ENCODE peak calls at places on chromosomes 2 and 18, in six cellular contexts. I is sigmoid colon, W is upper lobe of right lung, J is fibroblast of pulmonary artery, M is AG10803, D is gastrocnemius medialis. G is an unnamed sample.

GRCh38 chr2:9392895-9393757 is 30.2 kb downstream of the ITGB1BP1 start:
- DNase-seq in I (peak), W (no peak), J (peak), M (peak), D (no peak), G (no peak)

GRCh38 chr2:191217580-191217979 is 27.6 kb upstream of the MYO1B start:
- DNase-seq in I (no peak), W (no peak), J (peak), M (peak), D (no peak), G (peak)

GRCh38 chr2:46657042-46657504 is 177.7 kb downstream of the TMEM247 start:
- DNase-seq in I (peak), W (no peak), J (peak), M (peak), D (peak), G (peak)

GRCh38 chr2:144430722-144431163 is 89.2 kb downstream of the ZEB2 start:
- DNase-seq in I (peak), W (no peak), J (peak), M (peak), D (no peak), G (no peak)

GRCh38 chr2:14903709-14904374 is 271.3 kb downstream of the LRATD1 start:
- DNase-seq in I (no peak), W (peak), J (no peak), M (no peak), D (no peak), G (peak)

GRCh38 chr2:66508358-66509071 is 73.6 kb downstream of the MEIS1 start:
- DNase-seq in I (no peak), W (no peak), J (no peak), M (peak), D (no peak), G (no peak)

GRCh38 chr18:76687271-76688006 is 134.9 kb upstream of the ZNF236 start:
- DNase-seq in I (no peak), W (no peak), J (no peak), M (no peak), D (no peak), G (no peak)

GRCh38 chr2:64273524-64274398 is 129.5 kb upstream of the PELI1 start:
- DNase-seq in I (peak), W (no peak), J (peak), M (peak), D (peak), G (peak)

GRCh38 chr18:49250819-49251388 is 209.5 kb downstream of the DYM start:
- DNase-seq in I (no peak), W (no peak), J (peak), M (peak), D (no peak), G (no peak)

DNA sequence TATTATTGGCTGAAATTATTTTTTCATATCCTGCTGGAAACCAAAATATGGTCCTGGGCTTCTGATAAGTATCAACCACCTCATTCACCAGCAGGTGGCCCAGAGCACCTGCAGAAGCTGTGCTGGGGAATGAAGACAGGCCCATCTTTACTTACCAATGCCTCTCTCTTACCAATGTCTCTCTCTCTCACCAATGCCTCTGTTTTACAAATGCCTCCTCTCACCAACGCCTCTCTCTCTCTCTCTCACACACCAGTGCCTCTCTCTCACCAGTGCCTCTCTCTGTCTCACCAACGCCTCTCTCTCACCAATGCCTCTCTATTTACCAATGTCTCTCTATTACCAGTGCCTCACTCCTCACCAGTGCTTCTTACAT is 2.3 kb upstream of the MAL start:
- DNase-seq in I (no peak), W (no peak), J (no peak), M (no peak), D (no peak), G (no peak)
- H3K4me3 ChIP-seq in I (no peak), W (no peak), J (no peak), M (no peak), D (no peak), G (no peak)

GRCh38 chr18:6712401-6712800 is 17.1 kb upstream of the ARHGAP28 start:
- DNase-seq in I (no peak), W (no peak), J (no peak), M (no peak), D (no peak), G (no peak)
- TF ChIP-seq CTCF in I (no peak), W (no peak), J (no peak), M (no peak), D (no peak), G (no peak)

GRCh38 chr2:149315461-149315860 is 14.9 kb upstream of the LYPD6 start:
- DNase-seq in I (no peak), W (no peak), J (no peak), M (no peak), D (no peak), G (no peak)

GRCh38 chr2:149313512-149313972 is 16.8 kb upstream of the LYPD6 start:
- DNase-seq in I (no peak), W (no peak), J (peak), M (peak), D (no peak), G (peak)

GRCh38 chr2:149310349-149310748 is 20.0 kb upstream of the LYPD6 start:
- DNase-seq in I (no peak), W (no peak), J (no peak), M (no peak), D (no peak), G (no peak)

GRCh38 chr2:149312039-149312438 is 18.3 kb upstream of the LYPD6 start:
- DNase-seq in I (no peak), W (no peak), J (no peak), M (no peak), D (no peak), G (no peak)

GRCh38 chr2:149314687-149315086 is 15.7 kb upstream of the LYPD6 start:
- DNase-seq in I (no peak), W (no peak), J (no peak), M (no peak), D (no peak), G (no peak)
- H3K4me3 ChIP-seq in I (no peak), W (no peak), J (no peak), M (no peak), D (no peak), G (no peak)

GRCh38 chr2:27273123-27273522 is 2.1 kb upstream of the DNAJC5G start:
- DNase-seq in I (no peak), W (no peak), J (no peak), M (no peak), D (no peak), G (no peak)
- TF ChIP-seq CTCF in I (no peak), W (no peak), J (no peak), M (no peak), D (no peak), G (no peak)

GRCh38 chr18:75455249-75456183 is 28.0 kb upstream of the SMIM21 start:
- DNase-seq in I (no peak), W (no peak), J (peak), M (peak), D (no peak), G (no peak)
- H3K4me3 ChIP-seq in I (peak), W (peak), J (peak), M (peak), D (peak), G (peak)

DNA sequence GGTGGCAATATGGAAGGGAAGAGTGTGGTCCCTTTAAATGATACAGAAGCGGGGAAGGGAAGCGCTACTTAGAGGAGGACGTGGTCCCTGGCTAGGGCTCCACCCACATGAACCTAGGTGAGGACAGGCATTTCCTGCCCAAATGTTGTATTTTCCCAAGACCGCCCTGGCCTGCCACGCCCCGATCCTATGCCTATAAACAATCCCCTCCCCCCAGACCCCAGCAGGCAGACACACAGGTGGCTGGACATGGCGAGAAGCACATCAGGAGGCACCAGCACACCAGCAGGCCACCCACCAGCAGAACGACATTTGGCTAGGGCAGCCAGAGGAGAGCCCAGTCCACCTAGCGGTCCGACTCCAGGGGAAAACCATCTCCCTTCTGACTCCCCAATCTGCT is 47.2 kb downstream of the METTL8 start:
- DNase-seq in I (no peak), W (no peak), J (no peak), M (no peak), D (no peak), G (no peak)
- TF ChIP-seq CTCF in I (no peak), W (no peak), J (no peak), M (no peak), D (no peak), G (no peak)